ENCODE peak calls at places on chromosomes 11 and 22, in eight cellular contexts. W is MM.1S, R is neural progenitor cell, Q is prostate gland, I is cardiac fibroblast, N is Panc1, C is colonic mucosa, B is stomach. J is an unnamed sample.

GRCh38 chr22:20106205-20106848 is 9.6 kb upstream of the RANBP1 start:
- DNase-seq in W (no peak), R (no peak), Q (no peak), I (no peak), N (no peak), C (no peak), B (no peak), J (no peak)

GRCh38 chr22:45246060-45246985 is 5.6 kb upstream of the KIAA0930 start:
- DNase-seq in W (no peak), R (no peak), Q (peak; percentile 67), I (peak; percentile 90), N (peak; percentile 71), C (peak; percentile 87), B (peak; percentile 81), J (no peak)

GRCh38 chr11:69321877-69322350 is 28.0 kb downstream of the MYEOV start:
- DNase-seq in W (no peak), R (no peak), Q (no peak), I (peak; percentile 65), N (no peak), C (no peak), B (no peak), J (no peak)

GRCh38 chr22:41367039-41367679 is 14.6 kb upstream of the TEF start:
- DNase-seq in W (no peak), R (peak; percentile 70), Q (peak; percentile 94), I (peak; percentile 99), N (no peak), C (peak; percentile 96), B (peak; percentile 98), J (peak; percentile 91)

GRCh38 chr11:11478687-11479086 is 125.6 kb upstream of the CSNK2A3 start:
- DNase-seq in W (no peak), R (peak; percentile 50), Q (no peak), I (no peak), N (no peak), C (no peak), B (no peak), J (no peak)

GRCh38 chr11:91230647-91231046 is 994.0 kb upstream of the FAT3 start:
- DNase-seq in W (no peak), R (no peak), Q (no peak), I (no peak), N (no peak), C (no peak), B (no peak), J (no peak)

GRCh38 chr11:11537372-11537771 is 84.4 kb downstream of the GALNT18 start:
- DNase-seq in W (no peak), R (no peak), Q (no peak), I (no peak), N (no peak), C (no peak), B (no peak), J (no peak)

GRCh38 chr22:37762389-37762836 is 45.3 kb upstream of the GCAT start:
- DNase-seq in W (no peak), R (no peak), Q (no peak), I (no peak), N (no peak), C (no peak), B (no peak), J (no peak)

GRCh38 chr11:27582686-27583085 is 76.1 kb upstream of the LIN7C start:
- DNase-seq in W (no peak), R (no peak), Q (no peak), I (no peak), N (no peak), C (no peak), B (no peak), J (no peak)

GRCh38 chr22:40116496-40117200 is 61.1 kb upstream of the TNRC6B start:
- DNase-seq in W (no peak), R (no peak), Q (no peak), I (no peak), N (no peak), C (no peak), B (no peak), J (no peak)

GRCh38 chr11:62976109-62976508 is 8.7 kb downstream of the SLC22A6 start:
- DNase-seq in W (no peak), R (no peak), Q (no peak), I (no peak), N (no peak), C (no peak), B (no peak), J (no peak)

GRCh38 chr11:44327730-44328691 is 18.1 kb upstream of the ALX4 start:
- DNase-seq in W (no peak), R (no peak), Q (no peak), I (no peak), N (no peak), C (no peak), B (no peak), J (no peak)

GRCh38 chr11:44324222-44324621 is 14.3 kb upstream of the ALX4 start:
- DNase-seq in W (no peak), R (no peak), Q (no peak), I (no peak), N (no peak), C (no peak), B (no peak), J (no peak)

GRCh38 chr11:44324787-44325525 is 15.0 kb upstream of the ALX4 start:
- DNase-seq in W (no peak), R (no peak), Q (no peak), I (no peak), N (no peak), C (no peak), B (no peak), J (peak; percentile 17)

GRCh38 chr11:44325698-44326097 is 15.8 kb upstream of the ALX4 start:
- DNase-seq in W (no peak), R (no peak), Q (no peak), I (no peak), N (no peak), C (no peak), B (no peak), J (no peak)

DNA sequence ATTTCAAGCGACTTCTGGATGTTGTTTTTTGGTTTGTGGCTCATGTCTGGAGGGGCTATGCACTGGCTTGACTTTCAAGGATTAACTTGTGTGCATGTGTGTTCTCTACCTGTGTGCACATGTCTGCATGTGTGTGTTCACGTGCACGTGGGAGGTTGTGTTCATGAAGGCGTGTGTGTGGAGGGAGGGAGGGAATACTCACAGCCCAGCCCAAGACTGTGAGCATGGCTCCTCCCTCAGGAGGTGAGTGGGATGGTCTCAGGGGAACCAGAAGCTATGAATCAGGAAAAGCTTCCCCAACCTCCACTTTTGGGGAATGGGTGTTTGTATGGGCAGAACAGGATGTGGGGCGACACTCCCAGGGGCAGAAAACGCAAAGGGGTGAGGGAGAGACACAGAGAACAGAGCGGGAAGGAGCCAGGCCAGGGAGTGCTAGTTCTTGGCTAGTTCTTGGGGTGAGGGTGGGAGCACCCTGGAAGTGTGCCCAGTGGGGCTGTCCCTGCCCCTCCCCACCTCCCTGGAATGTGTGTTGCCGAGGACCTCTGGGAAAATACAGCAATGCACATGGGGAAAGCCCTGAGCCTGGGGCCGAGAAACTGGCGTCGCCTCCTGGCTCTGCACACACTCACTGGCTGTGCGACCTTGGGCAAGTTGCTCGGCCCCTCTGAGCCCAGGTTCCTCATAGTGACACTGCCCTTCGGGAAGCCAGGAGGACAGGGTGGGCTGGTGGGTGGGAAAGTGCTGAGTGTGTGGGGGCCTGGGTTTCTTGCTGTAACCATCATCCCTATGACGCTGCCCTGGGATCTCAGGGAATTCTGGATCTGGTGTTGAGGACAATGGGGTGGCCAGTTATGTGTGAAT is 16.9 kb upstream of the ALX4 start:
- DNase-seq in W (no peak), R (no peak), Q (no peak), I (no peak), N (no peak), C (no peak), B (no peak), J (no peak)
- H3K4me3 ChIP-seq in W (no peak overlapping the region), R (no peak overlapping the region), Q (no peak overlapping the region), I (no peak overlapping the region), N (no peak overlapping the region), C (no peak overlapping the region), B (no peak overlapping the region), J (no peak overlapping the region)

DNA sequence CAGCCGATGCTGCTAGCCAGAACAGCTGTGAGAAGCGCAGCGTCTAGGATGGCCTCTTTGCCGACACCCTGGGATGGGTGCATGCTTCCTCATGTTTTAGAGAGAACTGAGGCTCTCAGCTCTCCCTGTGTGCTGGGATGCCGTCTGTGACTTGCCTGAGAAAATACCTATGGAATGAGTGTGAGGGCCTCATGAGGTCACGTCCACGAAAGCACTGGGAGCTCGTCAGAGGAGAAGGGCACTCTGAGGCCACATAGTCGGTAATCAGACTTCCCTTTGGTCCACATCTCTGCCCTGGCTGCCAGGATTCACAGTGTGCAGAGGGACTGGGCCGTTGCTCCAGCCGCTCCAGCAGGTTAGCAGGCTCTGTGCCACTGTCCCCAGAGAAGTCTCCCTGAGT is 54.6 kb downstream of the MICAL3 start:
- DNase-seq in W (no peak), R (no peak), Q (no peak), I (peak; percentile 96), N (no peak), C (no peak), B (no peak), J (no peak)
- TF ChIP-seq CTCF in W (no peak), R (no peak), Q (no peak), I (no peak), N (no peak), C (no peak), B (no peak), J (no peak)

DNA sequence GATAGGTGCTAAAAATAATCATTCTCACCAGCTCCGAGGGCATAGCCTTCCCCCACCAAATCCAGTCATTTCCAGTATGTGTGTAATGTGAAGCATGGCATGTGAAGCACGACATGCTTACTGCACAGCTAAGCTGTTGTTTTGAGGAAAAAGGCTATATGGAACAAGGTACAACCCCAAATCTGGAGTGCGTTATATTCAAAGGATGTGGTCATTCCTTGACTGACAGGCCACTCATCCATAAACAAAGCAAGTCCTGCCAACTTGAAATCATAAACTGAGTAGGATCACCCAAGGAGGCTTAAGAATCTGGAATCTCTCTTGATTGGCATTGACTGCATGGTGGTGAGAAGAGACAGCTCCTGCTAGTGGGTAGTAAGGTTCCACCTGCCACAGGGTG is 3.7 kb downstream of the MAP6 start:
- DNase-seq in W (no peak), R (no peak), Q (no peak), I (no peak), N (no peak), C (no peak), B (no peak), J (no peak)
- H3K4me3 ChIP-seq in W (no peak overlapping the region), R (no peak overlapping the region), Q (no peak overlapping the region), I (no peak overlapping the region), N (no peak overlapping the region), C (no peak overlapping the region), B (no peak overlapping the region), J (no peak overlapping the region)

DNA sequence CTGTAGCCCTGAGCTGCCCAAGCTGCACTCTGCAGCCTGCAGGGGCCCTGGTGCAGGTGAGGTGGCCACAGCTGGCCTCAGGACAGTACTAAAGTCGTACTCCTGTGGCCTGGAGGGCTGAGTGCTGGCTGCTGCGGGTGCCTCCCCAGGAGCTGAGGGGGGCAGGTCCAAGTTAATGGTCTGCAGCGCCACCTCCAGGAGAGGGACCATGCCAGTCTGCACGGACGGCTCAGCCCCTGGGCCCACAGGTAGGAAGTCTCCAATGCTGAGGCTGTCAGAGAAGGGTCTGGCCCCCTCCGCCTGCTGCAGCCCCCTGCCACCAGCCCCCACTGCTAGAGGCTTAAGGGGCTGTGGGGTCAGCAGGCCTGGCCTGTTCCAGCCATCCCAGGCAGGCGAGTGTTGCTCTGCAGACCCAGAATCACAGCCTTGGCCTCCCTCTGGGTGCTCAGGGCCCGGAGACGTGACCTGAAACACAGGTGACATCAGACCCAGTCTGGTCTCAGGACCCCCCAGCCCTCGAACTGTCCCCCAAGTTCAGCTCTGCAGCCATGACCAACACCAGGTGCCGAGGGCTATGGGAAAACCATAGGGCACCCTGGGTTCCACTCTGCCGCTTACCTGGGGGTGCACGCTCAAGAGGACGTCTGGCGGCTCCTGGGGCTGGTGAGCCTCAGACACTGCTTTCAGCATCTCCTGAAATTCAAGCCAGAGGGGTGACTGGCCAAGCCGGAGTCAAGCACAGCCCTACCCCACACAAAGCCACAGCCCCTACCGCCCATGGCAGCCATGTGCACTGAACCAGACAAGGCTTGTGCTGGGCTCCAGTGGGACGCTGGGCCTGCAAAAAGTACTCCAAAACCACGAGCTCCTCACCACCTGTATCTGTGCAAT is 20.8 kb downstream of the SELENOO start:
- DNase-seq in W (no peak), R (no peak), Q (no peak), I (no peak), N (no peak), C (no peak), B (no peak), J (no peak)
- TF ChIP-seq CTCF in W (no peak), R (no peak), Q (no peak), I (no peak), N (no peak), C (no peak), B (no peak), J (no peak)

J was measured in LNCaP clone FGC.